ENCODE peak calls at places on chromosome 6, in four cellular contexts. M, X, I and L are unnamed samples. For H3K4me1, the result is how much of the 10 kb centered on the place peaks cover.

GRCh38 chr6:152458648-152459047 is 178.5 kb downstream of the SYNE1 start:
- DNase-seq in M (no peak), X (no peak), I (no peak), L (no peak)

GRCh38 chr6:105015482-105015881 is 58.6 kb downstream of the LIN28B start:
- DNase-seq in M (no peak), X (peak), I (no peak), L (no peak)

GRCh38 chr6:41355952-41356351 is 20.5 kb downstream of the NCR2 start:
- DNase-seq in M (no peak), X (no peak), I (no peak), L (no peak)

GRCh38 chr6:149236584-149236983 is 80.9 kb upstream of the TAB2 start:
- DNase-seq in M (no peak), X (no peak), I (no peak), L (no peak)

GRCh38 chr6:125584468-125584939 is 164.9 kb upstream of the HEY2 start:
- DNase-seq in M (no peak), X (peak), I (peak), L (no peak)

GRCh38 chr6:21808551-21809181 is 215.1 kb downstream of the SOX4 start:
- DNase-seq in M (no peak), X (no peak), I (no peak), L (no peak)

GRCh38 chr6:14925627-14926026 is 320.2 kb upstream of the JARID2 start:
- DNase-seq in M (no peak), X (no peak), I (no peak), L (no peak)

GRCh38 chr6:85323435-85324040 is 126.3 kb upstream of the NT5E start:
- DNase-seq in M (no peak), X (peak), I (peak), L (no peak)

GRCh38 chr6:130274007-130274406 is 51.3 kb upstream of the SAMD3 start:
- DNase-seq in M (no peak), X (peak), I (no peak), L (no peak)

GRCh38 chr6:16750566-16750965 is 10.7 kb downstream of the ATXN1 start:
- DNase-seq in M (no peak), X (no peak), I (no peak), L (no peak)

GRCh38 chr6:144778773-144779531 is 493.8 kb downstream of the UTRN start:
- DNase-seq in M (no peak), X (peak), I (no peak), L (no peak)

GRCh38 chr6:41445268-41445667 is 100.9 kb upstream of the FOXP4 start:
- DNase-seq in M (no peak), X (no peak), I (no peak), L (no peak)

GRCh38 chr6:89974776-89975175 is 80.5 kb downstream of the GJA10 start:
- DNase-seq in M (no peak), X (no peak), I (no peak), L (no peak)

GRCh38 chr6:16674666-16675392 is 86.4 kb downstream of the ATXN1 start:
- DNase-seq in M (no peak), X (peak), I (no peak), L (no peak)

GRCh38 chr6:16712931-16713484 is 48.3 kb downstream of the ATXN1 start:
- DNase-seq in M (no peak), X (peak), I (peak), L (no peak)

GRCh38 chr6:157036245-157036681 is 259.1 kb downstream of the ARID1B start:
- DNase-seq in M (no peak), X (peak), I (no peak), L (peak)

GRCh38 chr6:32692019-32692418 is 25.6 kb upstream of the HLA-DQB1 start:
- DNase-seq in M (no peak), X (peak), I (peak), L (no peak)

GRCh38 chr6:52594216-52594615 is 17.4 kb upstream of the TRAM2 start:
- DNase-seq in M (no peak), X (no peak), I (no peak), L (no peak)

GRCh38 chr6:164286021-164286420 is 871.5 kb downstream of the QKI start:
- DNase-seq in M (no peak), X (no peak), I (no peak), L (no peak)

GRCh38 chr6:116404706-116405105 is 34.0 kb downstream of the DSE start:
- DNase-seq in M (no peak), X (no peak), I (no peak), L (no peak)
- H3K27ac ChIP-seq in M (no peak), X (no peak), I (peak), L (no peak)

DNA sequence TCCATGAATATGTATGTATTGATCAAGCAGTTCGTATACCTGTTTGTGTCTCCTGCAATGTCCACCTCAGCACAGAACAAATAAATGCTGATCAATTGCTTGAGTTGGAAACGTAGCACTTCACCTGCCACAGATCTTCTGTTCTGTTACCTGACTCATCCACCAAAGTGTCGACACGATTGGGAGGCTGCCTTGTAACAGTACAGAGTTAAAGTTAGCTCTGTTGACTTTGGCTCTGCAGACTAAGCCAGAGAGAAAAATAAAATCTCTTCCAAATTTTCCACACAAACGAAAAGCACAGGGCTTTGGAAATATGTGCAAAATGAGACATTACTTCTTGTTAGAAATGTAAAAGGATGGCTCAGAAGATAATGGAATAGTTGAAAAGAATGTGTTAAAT is 245.4 kb downstream of the NRN1 start:
- DNase-seq in M (no peak), X (no peak), I (peak), L (no peak)
- H3K4me3 ChIP-seq in M (no peak), X (no peak), I (no peak), L (no peak)

DNA sequence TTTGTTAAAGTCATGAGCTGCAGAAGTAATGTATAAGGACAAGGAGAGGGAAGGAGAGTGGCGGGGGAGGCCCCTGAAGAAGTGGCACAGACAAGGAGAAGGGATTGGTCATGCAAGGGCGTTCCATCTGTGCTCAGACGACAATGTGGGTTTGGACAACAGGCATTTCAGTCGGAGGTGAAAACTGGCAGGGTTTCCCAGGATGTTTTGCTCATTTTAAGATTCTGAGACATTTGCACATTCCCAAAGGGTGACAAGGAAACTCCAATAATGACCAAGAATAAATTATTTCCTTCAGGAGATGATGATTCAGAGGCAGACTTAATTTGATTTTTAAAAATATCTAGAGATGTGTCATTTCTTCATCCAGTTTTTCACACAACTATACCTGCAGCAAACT is 181.8 kb downstream of the HIVEP2 start:
- DNase-seq in M (no peak), X (no peak), I (no peak), L (no peak)
- H3K4me1 ChIP-seq in M (under half), X (under half), I (under half), L (under half)

GRCh38 chr6:11750682-11751081 is 27.9 kb downstream of the ADTRP start:
- DNase-seq in M (no peak), X (no peak), I (no peak), L (no peak)
- H3K27ac ChIP-seq in M (no peak), X (no peak), I (no peak), L (no peak)

DNA sequence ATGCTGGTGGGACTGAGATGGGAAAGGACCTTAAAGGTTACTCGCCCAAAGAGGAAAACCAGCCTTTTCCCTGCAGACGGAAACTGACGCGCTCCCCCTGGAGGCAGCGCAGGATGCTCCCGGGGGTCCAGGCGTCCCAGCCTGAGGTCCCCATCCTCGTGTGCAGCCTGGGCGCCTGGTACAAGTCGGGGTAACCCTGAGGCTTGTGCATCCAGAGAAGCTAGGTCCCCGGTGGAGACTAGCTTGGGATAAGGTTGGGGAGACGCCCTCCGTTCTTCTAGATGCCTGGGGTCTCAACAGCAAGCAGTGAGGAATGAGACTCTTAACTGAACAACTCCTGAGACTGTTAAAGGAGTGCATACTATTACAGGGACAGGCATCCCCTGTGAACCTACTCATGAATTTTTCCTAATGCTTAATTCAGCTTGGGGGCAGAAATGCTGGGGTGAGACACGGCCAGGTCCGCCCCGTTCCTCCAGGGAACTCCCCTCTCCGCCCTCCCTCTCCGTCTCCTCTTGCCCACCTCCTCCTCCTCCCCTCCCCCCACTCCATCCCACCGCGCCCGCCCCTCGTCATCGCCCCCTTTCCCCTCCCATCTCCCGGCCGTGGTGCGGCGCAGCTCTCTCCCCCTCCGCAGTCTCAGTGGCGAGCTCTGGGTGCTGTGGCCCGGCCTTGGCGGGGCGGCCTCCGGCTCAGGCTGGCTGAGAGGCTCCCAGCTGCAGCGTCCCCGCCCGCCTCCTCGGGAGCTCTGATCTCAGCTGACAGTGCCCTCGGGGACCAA is at the start of gene PRSS35:
- DNase-seq in M (peak), X (peak), I (peak), L (peak)
- H3K4me3 ChIP-seq in M (peak), X (peak), I (peak), L (peak)

GRCh38 chr6:119342430-119342829 is 7.1 kb downstream of the MAN1A1 start:
- DNase-seq in M (no peak), X (no peak), I (no peak), L (no peak)

GRCh38 chr6:119340766-119341487 is 8.6 kb downstream of the MAN1A1 start:
- DNase-seq in M (no peak), X (peak), I (no peak), L (no peak)

GRCh38 chr6:119337252-119337651 is 12.3 kb downstream of the MAN1A1 start:
- DNase-seq in M (no peak), X (no peak), I (no peak), L (no peak)

GRCh38 chr6:119337762-119338161 is 11.8 kb downstream of the MAN1A1 start:
- DNase-seq in M (no peak), X (no peak), I (no peak), L (no peak)

DNA sequence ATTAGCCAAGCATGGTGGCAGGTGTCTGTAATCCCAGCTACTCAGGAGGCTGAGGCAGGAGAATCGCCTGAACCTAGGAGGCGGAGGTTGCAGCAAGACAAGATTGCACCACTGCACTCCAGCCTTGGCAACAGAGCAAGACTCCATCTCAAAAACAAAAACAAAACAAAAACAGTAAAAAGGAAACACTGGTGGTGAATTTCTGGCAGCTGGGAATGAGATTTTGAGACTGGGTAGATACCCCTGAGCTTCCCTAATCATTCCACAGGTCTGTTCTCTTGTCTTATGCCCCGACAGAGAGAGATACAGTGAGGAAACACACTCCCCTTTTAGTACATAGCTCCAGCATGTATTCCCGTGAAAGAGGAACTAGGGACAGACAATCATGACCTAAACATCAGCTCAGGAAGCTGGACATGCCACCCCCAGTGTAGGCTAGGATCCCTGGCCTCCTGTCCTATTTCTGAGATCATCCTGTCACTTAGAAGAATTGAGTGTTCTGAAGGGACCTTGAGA is 9.6 kb downstream of the MAN1A1 start:
- DNase-seq in M (no peak), X (no peak), I (peak), L (no peak)
- H3K4me1 ChIP-seq in M (under half), X (under half), I (under half), L (under half)

GRCh38 chr6:43708857-43709653 is 21.5 kb upstream of the MRPS18A start:
- DNase-seq in M (no peak), X (no peak), I (no peak), L (no peak)
- H3K27ac ChIP-seq in M (no peak), X (no peak), I (no peak), L (no peak)